ENCODE peak calls at places on chromosomes 4 and X, in five cellular contexts. U is cardiac fibroblast; J is endothelial cell; G is HFF-Myc; N is CD4-positive, alpha-beta T cell. X is an unnamed sample.

GRCh38 chr4:73704314-73705055 is 35.9 kb upstream of the CXCL8 start:
- DNase-seq in N (no peak), U (peak; percentile 99), J (no peak), G (peak; percentile 97), X (peak; percentile 78)

GRCh38 chrX:38347136-38347535 is 5.3 kb upstream of the OTC start:
- DNase-seq in J (peak; percentile 6), U (peak; percentile 82), N (no peak), G (no peak), X (no peak)

GRCh38 chrX:40852573-40852972 is 117.2 kb upstream of the MED14 start:
- DNase-seq in J (no peak), N (no peak), G (no peak), U (no peak), X (no peak)

GRCh38 chrX:24375732-24376131 is 15.3 kb downstream of the SUPT20HL1 start:
- DNase-seq in U (no peak), N (no peak), G (no peak), J (no peak), X (no peak)

GRCh38 chr4:147355849-147356248 is 125.0 kb upstream of the EDNRA start:
- DNase-seq in G (no peak), N (no peak), U (peak; percentile 54), J (no peak), X (no peak)

GRCh38 chr4:1385373-1386340 is 20.6 kb downstream of the NKX1-1 start:
- DNase-seq in J (no peak), N (no peak), G (no peak), U (no peak), X (no peak)

GRCh38 chr4:38654273-38654672 is 9.7 kb upstream of the KLF3 start:
- DNase-seq in U (no peak), N (peak; percentile 64), G (no peak), J (no peak), X (no peak)

GRCh38 chrX:63754141-63754859 is 30.7 kb downstream of the ARHGEF9 start:
- DNase-seq in N (peak; percentile 20), J (peak; percentile 3), G (no peak), U (peak; percentile 32), X (peak; percentile 3)

GRCh38 chrX:70497026-70497425 is 52.4 kb downstream of the DLG3 start:
- DNase-seq in J (no peak), U (no peak), N (no peak), G (no peak), X (no peak)

GRCh38 chr4:73679836-73680235 is 59.6 kb upstream of the RASSF6 start:
- DNase-seq in J (no peak), G (no peak), U (peak; percentile 65), N (no peak), X (peak; percentile 51)

GRCh38 chr4:138063581-138063980 is 178.6 kb downstream of the SLC7A11 start:
- DNase-seq in G (no peak), J (no peak), N (no peak), U (no peak), X (no peak)

GRCh38 chr4:8378101-8378724 is 62.3 kb downstream of the ACOX3 start:
- DNase-seq in J (no peak), U (no peak), N (no peak), G (no peak), X (no peak)

GRCh38 chr4:152708361-152708760 is 28.6 kb upstream of the TMEM154 start:
- DNase-seq in J (no peak), U (no peak), G (no peak), N (no peak), X (no peak)

GRCh38 chrX:78708171-78708570 is 39.3 kb upstream of the LPAR4 start:
- DNase-seq in G (peak; percentile 16), J (peak; percentile 4), N (no peak), U (peak; percentile 61), X (no peak)

GRCh38 chr4:15893967-15894366 is 44.6 kb downstream of the FGFBP1 start:
- DNase-seq in U (peak; percentile 92), N (no peak), J (no peak), G (peak; percentile 97), X (peak; percentile 85)

GRCh38 chr4:15500721-15501120 is 31.0 kb downstream of the CC2D2A start:
- DNase-seq in J (no peak), G (no peak), U (no peak), N (no peak), X (no peak)

GRCh38 chr4:23455482-23455881 is 434.4 kb downstream of the PPARGC1A start:
- DNase-seq in G (no peak), J (peak; percentile 7), U (peak; percentile 23), N (no peak), X (no peak)

GRCh38 chrX:148567229-148567628 is 66.8 kb downstream of the AFF2 start:
- DNase-seq in J (no peak), U (peak; percentile 44), N (no peak), G (no peak), X (no peak)

GRCh38 chrX:53831662-53832635 is 145.4 kb upstream of the HUWE1 start:
- DNase-seq in N (peak; percentile 5), U (peak; percentile 24), J (peak; percentile 42), G (peak; percentile 2), X (peak; percentile 36)

GRCh38 chrX:119266364-119266995 is 30.4 kb downstream of the PGRMC1 start:
- DNase-seq in N (no peak), J (peak; percentile 10), G (no peak), U (peak; percentile 31), X (peak; percentile 24)

GRCh38 chrX:123339201-123339905 is 155.3 kb downstream of the GRIA3 start:
- DNase-seq in G (no peak), J (no peak), N (no peak), U (no peak), X (no peak)

GRCh38 chr4:104500452-104500851 is 5.8 kb upstream of the CXXC4 start:
- DNase-seq in U (no peak), J (peak; percentile 12), N (no peak), G (no peak), X (no peak)

GRCh38 chr4:124943145-124943889 is 230.8 kb upstream of the ANKRD50 start:
- DNase-seq in U (peak; percentile 54), G (no peak), J (no peak), N (no peak), X (peak; percentile 51)

GRCh38 chrX:103170216-103170615 is 44.7 kb upstream of the BEX4 start:
- DNase-seq in N (no peak), G (no peak), U (no peak), J (no peak), X (no peak)

GRCh38 chrX:13194291-13195103 is 125.4 kb downstream of the ATXN3L start:
- DNase-seq in J (no peak), N (no peak), G (no peak), U (no peak), X (no peak)

GRCh38 chrX:70826715-70827114 is 81.8 kb downstream of the TEX11 start:
- DNase-seq in U (no peak), J (no peak), N (no peak), G (no peak), X (no peak)

GRCh38 chrX:149871940-149872339 is 9.0 kb upstream of the MAGEA8 start:
- DNase-seq in G (no peak), U (peak; percentile 2), J (peak; percentile 55), N (peak; percentile 31), X (peak; percentile 0)

GRCh38 chrX:12946838-12947544 is 27.9 kb upstream of the TMSB4X start:
- DNase-seq in G (no peak), J (peak; percentile 74), N (peak; percentile 63), U (peak; percentile 92), X (peak; percentile 49)

GRCh38 chr4:143354990-143355389 is 18.3 kb downstream of the GAB1 start:
- DNase-seq in J (no peak), U (peak; percentile 32), G (no peak), N (no peak), X (no peak)

GRCh38 chr4:168522371-168522770 is 25.5 kb downstream of the PALLD start:
- DNase-seq in U (no peak), N (no peak), G (no peak), J (no peak), X (no peak)

GRCh38 chr4:8082517-8083055 is 76.0 kb downstream of the ABLIM2 start:
- DNase-seq in J (no peak), G (no peak), N (no peak), U (no peak), X (no peak)

GRCh38 chr4:119040711-119041185 is 94.9 kb upstream of the MYOZ2 start:
- DNase-seq in N (no peak), G (peak; percentile 51), U (peak; percentile 69), J (no peak), X (no peak)

GRCh38 chr4:119040261-119040660 is 95.4 kb upstream of the MYOZ2 start:
- DNase-seq in J (no peak), G (no peak), N (no peak), U (no peak), X (no peak)

GRCh38 chr4:119038465-119038864 is 97.2 kb upstream of the MYOZ2 start:
- DNase-seq in N (no peak), U (peak; percentile 25), J (no peak), G (no peak), X (no peak)

GRCh38 chr4:119039160-119039559 is 96.5 kb upstream of the MYOZ2 start:
- DNase-seq in U (no peak), N (no peak), J (no peak), G (no peak), X (no peak)

GRCh38 chr4:119039779-119040178 is 95.9 kb upstream of the MYOZ2 start:
- DNase-seq in N (no peak), J (peak; percentile 45), G (no peak), U (no peak), X (no peak)
- TF ChIP-seq CTCF in N (no peak), J (no peak), G (peak; percentile 31), U (peak; percentile 8), X (no peak)

GRCh38 chr4:83139514-83140156 is 25.1 kb upstream of the PLAC8 start:
- DNase-seq in J (no peak), G (no peak), N (no peak), U (no peak), X (no peak)
- TF ChIP-seq CTCF in J (no peak), G (no peak), N (no peak), U (no peak), X (no peak)

GRCh38 chr4:161799687-161800086 is 364.1 kb downstream of the FSTL5 start:
- DNase-seq in U (no peak), J (no peak), G (no peak), N (no peak), X (no peak)
- TF ChIP-seq CTCF in U (no peak), J (no peak), G (no peak), N (no peak), X (no peak)

DNA sequence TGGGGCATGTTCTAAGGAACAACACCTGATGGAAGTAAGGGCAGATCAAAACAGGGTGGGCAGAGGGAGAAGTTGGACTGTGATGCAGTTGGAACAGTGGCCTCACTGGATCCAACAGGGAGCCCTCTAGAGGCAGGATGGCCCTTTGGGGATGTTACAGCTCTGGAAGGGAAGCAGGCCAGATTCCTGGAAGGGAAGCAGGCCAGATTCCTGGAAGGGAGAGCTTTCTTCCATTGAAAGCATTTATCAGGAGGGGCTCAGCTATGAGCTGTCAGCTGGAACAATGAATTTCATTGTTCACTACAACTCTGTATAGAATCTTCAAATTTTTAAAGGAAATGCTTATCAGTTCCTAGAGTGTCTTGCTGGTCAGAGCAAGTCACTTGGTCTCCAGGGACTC is 17.7 kb downstream of the IL15 start:
- DNase-seq in N (no peak), G (no peak), J (peak; percentile 70), U (peak; percentile 82), X (no peak)
- TF ChIP-seq CTCF in N (no peak), G (peak; percentile 63), J (no peak), U (peak; percentile 65), X (no peak)